ENCODE peak calls at places on chromosomes 7 and 10, in six cellular contexts. N, C, V, L, P and D are unnamed samples.

GRCh38 chr7:79984210-79984609 is 150.4 kb upstream of the GNAI1 start:
- DNase-seq in L (no peak), V (no peak), N (peak; percentile 65), C (no peak), P (no peak), D (no peak)

GRCh38 chr7:2013381-2014311 is 219.1 kb downstream of the MAD1L1 start:
- DNase-seq in P (peak; percentile 67), L (no peak), N (no peak), V (peak; percentile 78), C (no peak), D (peak; percentile 69)

GRCh38 chr10:12614390-12615003 is 265.1 kb downstream of the CAMK1D start:
- DNase-seq in C (no peak), N (no peak), L (no peak), V (no peak), P (no peak), D (no peak)

GRCh38 chr10:83476211-83476610 is 663.1 kb upstream of the GHITM start:
- DNase-seq in L (no peak), V (no peak), N (no peak), C (no peak), P (no peak), D (no peak)

GRCh38 chr10:132002004-132002403 is 20.3 kb upstream of the BNIP3 start:
- DNase-seq in C (no peak), L (no peak), V (no peak), N (no peak), P (no peak), D (no peak)

GRCh38 chr7:46558482-46559193 is 637.6 kb upstream of the IGFBP3 start:
- DNase-seq in N (peak; percentile 15), V (no peak), C (no peak), L (no peak), P (no peak), D (no peak)

GRCh38 chr10:123381271-123381670 is 227.1 kb downstream of the BUB3 start:
- DNase-seq in C (no peak), L (no peak), V (peak; percentile 72), N (peak; percentile 5), P (no peak), D (no peak)

GRCh38 chr7:50092579-50093411 is at the start of gene ZPBP:
- DNase-seq in N (no peak), V (peak; percentile 41), P (no peak), C (peak; percentile 37), L (peak; percentile 53), D (no peak)

GRCh38 chr7:138257459-138258193 is 181.4 kb downstream of the AKR1D1 start:
- DNase-seq in C (no peak), N (no peak), P (no peak), V (no peak), L (no peak), D (no peak)

GRCh38 chr7:2048006-2048405 is 184.7 kb downstream of the MAD1L1 start:
- DNase-seq in P (no peak), V (peak; percentile 58), N (no peak), L (no peak), C (no peak), D (no peak)

GRCh38 chr10:104331208-104331838 is 6.9 kb downstream of the ITPRIP start:
- DNase-seq in C (no peak), V (no peak), L (peak; percentile 25), P (peak; percentile 76), N (no peak), D (peak; percentile 78)

GRCh38 chr7:47622946-47623640 is 41.2 kb upstream of the TNS3 start:
- DNase-seq in C (no peak), N (no peak), V (peak; percentile 97), P (no peak), L (no peak), D (no peak)

GRCh38 chr10:77111611-77112550 is 525.7 kb downstream of the KCNMA1 start:
- DNase-seq in V (peak; percentile 80), C (no peak), L (peak; percentile 46), P (no peak), N (peak; percentile 41), D (no peak)

GRCh38 chr10:62912086-62912485 is 95.9 kb upstream of the EGR2 start:
- DNase-seq in C (no peak), L (no peak), P (no peak), N (no peak), V (no peak), D (no peak)

GRCh38 chr10:6426317-6426716 is 153.8 kb downstream of the PRKCQ start:
- DNase-seq in V (no peak), L (no peak), C (no peak), P (no peak), N (no peak), D (no peak)

GRCh38 chr10:52488606-52489485 is 174.8 kb downstream of the DKK1 start:
- DNase-seq in L (no peak), N (peak; percentile 46), C (no peak), P (no peak), V (no peak), D (no peak)